ENCODE peak calls at places on chromosome 17, in seven cellular contexts. Z is ovary, M is IMR-90, E is A549, G is H54, Y is lower leg skin, K is HCT116. R is an unnamed sample.

GRCh38 chr17:60720763-60721531 is 43.3 kb downstream of the BCAS3 start:
- DNase-seq in Z (no peak), M (peak), E (peak), G (peak), Y (peak), K (peak), R (no peak)

GRCh38 chr17:9200197-9200662 is 178.9 kb downstream of the NTN1 start:
- DNase-seq in Z (no peak), M (no peak), E (no peak), G (no peak), Y (no peak), K (no peak), R (no peak)

GRCh38 chr17:68403122-68403521 is 54.2 kb downstream of the WIPI1 start:
- DNase-seq in Z (no peak), M (no peak), E (no peak), G (no peak), Y (peak), K (no peak), R (peak)

GRCh38 chr17:58006924-58007780 is at the start of gene SRSF1:
- DNase-seq in Z (peak), M (peak), E (peak), G (peak), Y (peak), K (peak), R (peak)

GRCh38 chr17:3723556-3724372 is at the start of gene HASPIN:
- DNase-seq in Z (peak), M (peak), E (peak), G (peak), Y (peak), K (peak), R (peak)

GRCh38 chr17:68101992-68102758 is 66.6 kb downstream of the KPNA2 start:
- DNase-seq in Z (no peak), M (no peak), E (peak), G (no peak), Y (no peak), K (no peak), R (no peak)

GRCh38 chr17:61531223-61531622 is 59.8 kb downstream of the NACA2 start:
- DNase-seq in Z (no peak), M (no peak), E (no peak), G (no peak), Y (no peak), K (no peak), R (no peak)

GRCh38 chr17:53134546-53134945 is 688.2 kb upstream of the KIF2B start:
- DNase-seq in Z (no peak), M (no peak), E (no peak), G (no peak), Y (no peak), K (no peak), R (no peak)

GRCh38 chr17:57938061-57938502 is 17.1 kb downstream of the CUEDC1 start:
- DNase-seq in Z (no peak), M (no peak), E (no peak), G (no peak), Y (no peak), K (no peak), R (no peak)

GRCh38 chr17:43868236-43868994 is 21.4 kb downstream of the CD300LG start:
- DNase-seq in Z (no peak), M (no peak), E (no peak), G (no peak), Y (no peak), K (no peak), R (peak)

GRCh38 chr17:55062921-55063320 is 94.4 kb downstream of the STXBP4 start:
- DNase-seq in Z (no peak), M (peak), E (peak), G (peak), Y (no peak), K (no peak), R (no peak)

GRCh38 chr17:67891481-67892119 is 66.3 kb downstream of the BPTF start:
- DNase-seq in Z (peak), M (peak), E (peak), G (peak), Y (no peak), K (peak), R (no peak)

GRCh38 chr17:33205552-33205951 is 87.5 kb downstream of the ASIC2 start:
- DNase-seq in Z (no peak), M (no peak), E (no peak), G (no peak), Y (no peak), K (no peak), R (no peak)

GRCh38 chr17:40319651-40320550 is 10.9 kb downstream of the RARA start:
- DNase-seq in Z (no peak), M (no peak), E (no peak), G (no peak), Y (no peak), K (no peak), R (no peak)
- TF ChIP-seq POLR2A in Z (no peak), M (no peak), E (no peak), G (no peak), Y (no peak), K (no peak), R (no peak)

GRCh38 chr17:1590031-1590746 is 27.6 kb upstream of the PITPNA start:
- DNase-seq in Z (no peak), M (peak), E (peak), G (peak), Y (peak), K (peak), R (no peak)
- TF ChIP-seq POLR2A in Z (no peak), M (no peak), E (no peak), G (no peak), Y (no peak), K (no peak), R (no peak)

DNA sequence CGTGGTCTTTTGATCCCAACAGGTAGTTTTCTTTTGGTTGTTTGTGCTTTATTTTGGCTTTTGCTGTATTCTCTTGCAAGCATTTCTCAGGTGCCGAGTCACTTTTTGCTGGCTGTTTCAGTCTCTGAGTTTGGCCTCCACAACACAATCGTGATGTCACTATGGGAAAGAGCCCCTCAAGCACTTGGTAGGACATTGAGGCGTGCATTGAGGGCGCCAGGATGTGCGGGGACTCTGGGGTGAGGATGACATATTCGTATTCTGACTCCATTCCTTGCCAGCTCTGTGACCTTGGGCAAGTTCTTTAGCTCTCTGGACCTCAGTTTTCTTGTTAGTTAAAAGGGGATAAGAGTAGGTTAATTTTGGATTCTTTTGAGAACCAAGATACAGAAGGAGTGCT is 13.0 kb downstream of the KSR1 start:
- DNase-seq in Z (no peak), M (no peak), E (no peak), G (no peak), Y (no peak), K (no peak), R (no peak)
- TF ChIP-seq POLR2A in Z (no peak), M (no peak), E (no peak), G (no peak), Y (no peak), K (no peak), R (no peak)

GRCh38 chr17:81977211-81978091 is at the start of gene ASPSCR1:
- DNase-seq in Z (peak), M (peak), E (peak), G (peak), Y (peak), K (peak), R (peak)
- TF ChIP-seq POLR2A in Z (peak), M (peak), E (peak), G (peak), Y (no peak), K (peak), R (peak)

GRCh38 chr17:18185391-18185790 is 1.8 kb downstream of the ALKBH5 start:
- DNase-seq in Z (no peak), M (peak), E (no peak), G (no peak), Y (no peak), K (no peak), R (no peak)

GRCh38 chr17:18183334-18184142 is at the start of gene ALKBH5:
- DNase-seq in Z (peak), M (peak), E (peak), G (peak), Y (peak), K (peak), R (peak)

GRCh38 chr17:18182978-18183333 is 672 bp upstream of the ALKBH5 start:
- DNase-seq in Z (peak), M (peak), E (no peak), G (peak), Y (peak), K (no peak), R (peak)

GRCh38 chr17:18185832-18186231 is 2.2 kb downstream of the ALKBH5 start:
- DNase-seq in Z (no peak), M (peak), E (no peak), G (no peak), Y (no peak), K (no peak), R (no peak)

GRCh38 chr17:18184143-18185007 is 747 bp downstream of the ALKBH5 start:
- DNase-seq in Z (peak), M (peak), E (peak), G (no peak), Y (peak), K (no peak), R (peak)
- TF ChIP-seq POLR2A in Z (no peak), M (peak), E (peak), G (peak), Y (no peak), K (no peak), R (peak)

GRCh38 chr17:17839792-17840707 is 3.3 kb upstream of the SREBF1 start:
- DNase-seq in Z (peak), M (peak), E (peak), G (peak), Y (peak), K (peak), R (peak)
- TF ChIP-seq POLR2A in Z (peak), M (peak), E (peak), G (peak), Y (no peak), K (peak), R (peak)

DNA sequence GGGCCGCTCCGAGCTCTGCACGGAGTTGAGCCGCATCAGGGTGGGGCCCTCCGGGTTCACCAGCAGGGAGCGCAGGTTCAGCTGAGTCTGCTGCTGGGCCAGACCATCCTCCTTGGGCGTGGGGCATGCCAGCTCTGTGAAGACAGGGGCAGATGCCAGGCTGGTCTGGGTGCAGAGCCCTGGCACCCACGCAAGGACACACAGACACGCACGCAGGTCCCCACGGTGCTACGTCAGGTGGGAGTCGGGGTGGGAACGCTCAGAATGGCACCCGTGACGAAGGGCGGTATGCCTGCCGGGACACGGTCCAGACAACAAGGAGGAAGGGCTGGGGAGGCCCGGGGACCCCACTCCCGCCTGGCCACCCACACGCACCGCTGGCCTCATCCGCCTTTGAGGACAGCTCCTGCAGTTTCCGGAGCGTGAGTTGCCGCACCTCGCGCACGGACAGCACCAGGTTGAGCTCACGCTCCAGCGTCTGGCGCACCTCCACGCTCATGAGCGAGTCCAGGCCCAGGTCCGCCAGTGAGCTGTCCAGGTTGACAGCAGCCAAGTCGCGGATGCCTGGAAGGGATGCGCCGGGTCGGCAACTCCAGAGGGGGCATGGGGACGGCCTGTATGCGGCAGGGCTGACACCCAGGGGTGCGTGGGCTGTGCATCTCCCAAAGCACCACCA is 15.3 kb upstream of the DUS1L start:
- DNase-seq in Z (no peak), M (no peak), E (no peak), G (no peak), Y (no peak), K (no peak), R (no peak)
- TF ChIP-seq POLR2A in Z (no peak), M (no peak), E (no peak), G (no peak), Y (no peak), K (no peak), R (no peak)

DNA sequence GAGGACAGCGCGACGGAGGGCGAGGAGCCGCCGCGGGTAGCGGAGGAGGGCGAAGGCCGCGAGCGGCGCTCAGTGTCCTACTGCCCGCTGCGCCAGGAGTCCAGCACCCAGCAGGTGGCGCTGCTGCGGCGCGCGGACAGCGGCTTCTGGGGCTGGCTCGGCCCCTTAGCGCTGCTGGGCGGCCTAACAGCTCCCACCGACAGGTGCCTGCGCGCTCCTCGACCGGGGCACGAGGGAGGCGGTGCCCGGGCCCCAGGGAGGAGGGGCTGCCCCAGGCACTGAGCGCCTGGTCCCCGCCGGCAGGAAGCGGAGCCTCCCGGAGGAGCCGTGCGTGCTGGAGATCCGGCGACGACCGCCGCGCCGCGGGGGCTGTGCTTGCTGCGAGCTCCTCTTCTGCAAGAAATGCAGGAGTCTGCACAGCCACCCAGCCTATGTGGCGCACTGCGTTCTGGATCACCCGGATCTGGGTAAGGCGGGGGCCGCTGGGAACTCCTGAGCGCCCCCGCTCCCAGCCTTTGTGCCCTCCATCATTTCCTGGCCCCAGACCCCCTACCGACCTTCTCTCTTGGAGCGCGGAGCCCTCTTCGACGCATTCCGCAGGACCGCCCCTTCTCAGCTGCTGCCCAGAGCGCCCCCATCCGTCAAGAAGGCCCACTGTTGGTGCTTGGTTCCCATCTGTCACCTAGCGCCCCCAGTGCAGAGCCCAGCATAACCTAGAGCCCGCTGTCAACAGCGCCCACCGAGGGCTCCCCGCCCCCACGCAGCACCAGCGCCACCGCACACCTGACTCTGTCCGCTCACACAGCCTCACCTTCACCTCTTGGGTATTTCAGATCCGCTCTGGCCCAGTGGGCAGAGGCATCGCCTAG is 3.7 kb downstream of the C17orf50 start:
- DNase-seq in Z (peak), M (peak), E (peak), G (peak), Y (peak), K (peak), R (peak)
- TF ChIP-seq POLR2A in Z (no peak), M (no peak), E (no peak), G (no peak), Y (no peak), K (no peak), R (no peak)

GRCh38 chr17:64006361-64007088 is 8.4 kb downstream of the PRR29 start:
- DNase-seq in Z (no peak), M (no peak), E (no peak), G (no peak), Y (no peak), K (no peak), R (peak)

GRCh38 chr17:64008346-64008745 is 10.2 kb downstream of the PRR29 start:
- DNase-seq in Z (no peak), M (no peak), E (no peak), G (no peak), Y (no peak), K (no peak), R (no peak)

GRCh38 chr17:64008830-64009229 is 10.7 kb downstream of the PRR29 start:
- DNase-seq in Z (no peak), M (no peak), E (no peak), G (no peak), Y (no peak), K (no peak), R (no peak)

GRCh38 chr17:64009571-64010402 is 10.6 kb downstream of the ICAM2 start:
- DNase-seq in Z (no peak), M (peak), E (no peak), G (no peak), Y (no peak), K (no peak), R (no peak)

GRCh38 chr17:64007838-64008282 is 9.7 kb downstream of the PRR29 start:
- DNase-seq in Z (no peak), M (no peak), E (no peak), G (no peak), Y (no peak), K (no peak), R (no peak)
- TF ChIP-seq POLR2A in Z (no peak), M (no peak), E (no peak), G (no peak), Y (no peak), K (no peak), R (no peak)

DNA sequence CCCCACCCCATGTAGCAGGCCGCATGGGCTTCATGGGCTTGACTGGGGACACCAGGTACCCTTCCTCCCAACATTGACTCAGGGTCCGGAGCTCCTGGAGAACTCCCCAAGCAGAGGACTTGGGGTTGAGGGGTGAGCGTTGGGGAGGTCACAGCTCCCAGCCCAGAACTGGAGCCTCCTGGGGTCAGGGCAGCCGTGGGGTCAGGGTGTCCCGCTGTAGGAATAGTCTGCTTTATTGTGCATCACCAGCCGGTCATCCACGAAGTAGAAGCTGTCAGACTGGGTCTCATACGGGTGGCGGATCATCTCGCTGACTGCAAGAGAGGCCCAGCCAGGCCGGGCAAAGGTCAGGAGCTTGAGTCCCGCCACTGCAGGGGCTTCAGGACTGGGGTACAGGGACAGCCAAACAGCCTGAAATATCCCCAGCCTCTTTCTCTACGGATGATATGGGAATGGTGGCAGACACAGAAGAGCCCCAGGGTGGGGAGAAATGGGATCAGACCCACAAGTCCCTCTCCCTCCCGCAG is 5.3 kb downstream of the UNC119 start:
- DNase-seq in Z (no peak), M (no peak), E (no peak), G (no peak), Y (no peak), K (no peak), R (no peak)
- TF ChIP-seq POLR2A in Z (no peak), M (no peak), E (no peak), G (no peak), Y (no peak), K (no peak), R (no peak)